ENCODE peak calls at places on chromosomes 1 and 21, in five cellular contexts. E, Z, N, M and O are unnamed samples.

GRCh38 chr1:116408193-116408592 is 35.1 kb downstream of the ATP1A1 start:
- DNase-seq in E (no peak), Z (no peak), N (no peak), M (no peak), O (no peak)

GRCh38 chr1:38114231-38114630 is 67.6 kb upstream of the POU3F1 start:
- DNase-seq in E (no peak), Z (no peak), N (no peak), M (no peak), O (no peak)

GRCh38 chr1:52238474-52238873 is 96.6 kb downstream of the ZFYVE9 start:
- DNase-seq in E (no peak), Z (no peak), N (no peak), M (no peak), O (no peak)

GRCh38 chr1:149986486-149987296 is 23.8 kb downstream of the OTUD7B start:
- DNase-seq in E (no peak), Z (no peak), N (no peak), M (no peak), O (no peak)

GRCh38 chr1:156508205-156508954 is 7.8 kb upstream of the MEF2D start:
- DNase-seq in E (no peak), Z (no peak), N (peak), M (no peak), O (no peak)

GRCh38 chr21:33386222-33386784 is 16.9 kb upstream of the IFNGR2 start:
- DNase-seq in E (peak), Z (no peak), N (no peak), M (no peak), O (no peak)

GRCh38 chr1:236576004-236576403 is 28.3 kb downstream of the HEATR1 start:
- DNase-seq in E (no peak), Z (no peak), N (no peak), M (no peak), O (no peak)

GRCh38 chr1:230592848-230593247 is 49.4 kb upstream of the COG2 start:
- DNase-seq in E (no peak), Z (no peak), N (no peak), M (no peak), O (no peak)

GRCh38 chr21:22374218-22374969 is 1376.2 kb downstream of the NCAM2 start:
- DNase-seq in E (peak), Z (no peak), N (no peak), M (no peak), O (no peak)

GRCh38 chr1:92858564-92859399 is 26.9 kb downstream of the RPL5 start:
- DNase-seq in E (peak), Z (peak), N (peak), M (no peak), O (peak)

GRCh38 chr1:208513799-208514198 is 269.6 kb upstream of the PLXNA2 start:
- DNase-seq in E (no peak), Z (no peak), N (no peak), M (no peak), O (no peak)

GRCh38 chr1:185567006-185567405 is 167.2 kb upstream of the HMCN1 start:
- DNase-seq in E (no peak), Z (peak), N (peak), M (no peak), O (no peak)

GRCh38 chr1:169964206-169964605 is 70.5 kb upstream of the SCYL3 start:
- DNase-seq in E (no peak), Z (no peak), N (no peak), M (no peak), O (no peak)

GRCh38 chr1:202972046-202972445 is 5.0 kb upstream of the CYB5R1 start:
- DNase-seq in E (no peak), Z (no peak), N (no peak), M (no peak), O (no peak)

GRCh38 chr1:76247261-76247852 is 172.8 kb downstream of the ST6GALNAC3 start:
- DNase-seq in E (peak), Z (no peak), N (no peak), M (no peak), O (no peak)

GRCh38 chr1:109531826-109532364 is 7.8 kb upstream of the GPR61 start:
- DNase-seq in E (no peak), Z (no peak), N (no peak), M (no peak), O (no peak)

GRCh38 chr1:51101976-51102375 is at the start of gene C1orf185:
- DNase-seq in E (no peak), Z (no peak), N (no peak), M (no peak), O (no peak)

GRCh38 chr21:16302851-16303282 is 573.1 kb downstream of the USP25 start:
- DNase-seq in E (no peak), Z (no peak), N (no peak), M (no peak), O (no peak)

GRCh38 chr1:114295321-114295720 is 141.7 kb upstream of the SYT6 start:
- DNase-seq in E (no peak), Z (no peak), N (no peak), M (no peak), O (no peak)

GRCh38 chr1:61956774-61957173 is 214.5 kb downstream of the PATJ start:
- DNase-seq in E (no peak), Z (no peak), N (no peak), M (no peak), O (no peak)

GRCh38 chr1:182811975-182812727 is 22.6 kb downstream of the NPL start:
- DNase-seq in E (no peak), Z (no peak), N (no peak), M (no peak), O (peak)

GRCh38 chr1:103284270-103284669 is 175.9 kb upstream of the COL11A1 start:
- DNase-seq in E (no peak), Z (no peak), N (no peak), M (no peak), O (no peak)

GRCh38 chr1:7616953-7617352 is 154.1 kb upstream of the VAMP3 start:
- DNase-seq in E (no peak), Z (no peak), N (no peak), M (no peak), O (no peak)